ENCODE peak calls at places on chromosomes 16 and 17, in five cellular contexts. K is left lung, H is NT2/D1, B is fibroblast of lung, O is ovary. U is an unnamed sample.
A peak's percentile ranks its signal among the peaks of the same experiment; 100 is the strongest.

GRCh38 chr17:33142703-33143299 is 150.3 kb downstream of the ASIC2 start:
- DNase-seq in B (peak; percentile 28), O (no peak), H (no peak), K (no peak), U (peak; percentile 31)

GRCh38 chr16:25109643-25110042 is 1.9 kb upstream of the LCMT1 start:
- DNase-seq in O (no peak), B (peak; percentile 91), H (no peak), K (no peak), U (no peak)

GRCh38 chr17:38747385-38748328 is 479 bp downstream of the PCGF2 start:
- DNase-seq in H (no peak), B (no peak), K (peak; percentile 86), O (peak; percentile 76), U (no peak)

GRCh38 chr17:38455288-38455915 is 27.1 kb downstream of the ARHGAP23 start:
- DNase-seq in B (no peak), H (no peak), K (no peak), O (no peak), U (no peak)

GRCh38 chr16:48102083-48103008 is 53.4 kb downstream of the ABCC12 start:
- DNase-seq in K (no peak), H (no peak), O (no peak), B (no peak), U (no peak)

GRCh38 chr16:27999687-28000086 is 63.8 kb downstream of the GSG1L start:
- DNase-seq in H (no peak), B (no peak), O (no peak), K (no peak), U (no peak)

GRCh38 chr17:1123397-1124237 is 56.2 kb downstream of the ABR start:
- DNase-seq in K (no peak), B (no peak), O (no peak), H (no peak), U (no peak)

GRCh38 chr16:4231367-4231766 is 10.5 kb downstream of the SRL start:
- DNase-seq in B (no peak), K (no peak), O (no peak), H (no peak), U (no peak)

GRCh38 chr16:86567701-86568571 is 1.3 kb downstream of the FOXC2 start:
- DNase-seq in K (peak; percentile 76), O (no peak), B (peak; percentile 52), H (no peak), U (no peak)

GRCh38 chr17:65498831-65499230 is 62.6 kb downstream of the AXIN2 start:
- DNase-seq in B (no peak), O (no peak), K (no peak), H (no peak), U (no peak)

GRCh38 chr16:89395150-89396142 is 94.9 kb downstream of the ANKRD11 start:
- DNase-seq in K (no peak), O (peak; percentile 94), H (no peak), B (peak; percentile 98), U (no peak)

GRCh38 chr16:46972429-46972970 is 974 bp downstream of the DNAJA2 start:
- DNase-seq in K (no peak), O (no peak), H (no peak), B (peak; percentile 14), U (no peak)

GRCh38 chr17:83053779-83054451 is 25.5 kb upstream of the METRNL start:
- DNase-seq in O (no peak), H (no peak), K (peak; percentile 86), B (peak; percentile 5), U (no peak)

GRCh38 chr16:12083625-12084024 is 107.1 kb downstream of the SNX29 start:
- DNase-seq in O (no peak), B (no peak), H (no peak), K (no peak), U (no peak)

GRCh38 chr16:12078405-12079245 is 102.1 kb downstream of the SNX29 start:
- DNase-seq in K (peak; percentile 41), B (no peak), H (no peak), O (no peak), U (no peak)

GRCh38 chr16:12082207-12082606 is 105.7 kb downstream of the SNX29 start:
- DNase-seq in K (peak; percentile 39), O (no peak), B (no peak), H (no peak), U (no peak)

GRCh38 chr16:12081048-12081404 is 104.5 kb downstream of the SNX29 start:
- DNase-seq in B (no peak), K (no peak), H (no peak), O (no peak), U (no peak)

DNA sequence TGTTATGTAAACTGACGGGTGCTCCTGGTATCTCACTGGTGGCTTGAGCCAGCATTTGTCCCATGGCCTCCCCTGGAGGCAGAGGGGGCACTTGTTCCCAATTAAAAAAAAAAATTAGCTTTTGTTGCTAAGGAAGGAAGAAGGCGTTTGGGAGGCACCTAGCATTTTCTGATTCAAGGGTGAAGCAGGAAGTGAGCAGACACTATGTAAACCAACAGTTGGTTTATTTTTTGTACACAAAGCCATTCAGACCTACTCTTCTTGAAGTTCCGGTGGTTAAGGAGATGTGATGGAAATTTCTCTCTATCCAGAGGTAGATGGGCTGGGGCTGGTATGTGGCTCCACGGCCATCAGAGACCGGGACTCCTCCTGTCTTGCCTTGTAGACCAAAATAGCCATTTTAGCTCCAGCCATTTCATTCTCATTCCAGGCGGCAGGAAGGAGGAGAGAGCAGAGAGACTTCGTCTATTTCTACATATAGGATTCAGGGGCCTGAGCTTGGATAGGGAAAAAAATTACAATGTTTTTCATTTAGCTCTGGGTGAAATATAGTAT is 103.0 kb downstream of the SNX29 start:
- DNase-seq in B (no peak), H (no peak), O (no peak), K (no peak), U (no peak)
- H3K4me3 ChIP-seq in B (no peak overlapping the region), H (no peak overlapping the region), O (no peak overlapping the region), K (no peak overlapping the region), U (no peak overlapping the region)

GRCh38 chr16:84294196-84295142 is at the start of gene WFDC1:
- DNase-seq in H (no peak), K (peak; percentile 65), B (no peak), O (no peak), U (no peak)
- H3K4me3 ChIP-seq in H (peak within 1 kb of the TSS; percentile 24), K (peak within 1 kb of the TSS; percentile 28), B (no peak within 1 kb of the TSS), O (peak within 1 kb of the TSS; percentile 1), U (no peak within 1 kb of the TSS)

GRCh38 chr17:50549969-50550368 is 3.0 kb downstream of the SPATA20 start:
- DNase-seq in H (no peak), B (no peak), K (peak; percentile 68), O (no peak), U (no peak)

GRCh38 chr17:50548831-50549230 is 1.9 kb downstream of the SPATA20 start:
- DNase-seq in O (no peak), B (no peak), K (no peak), H (no peak), U (no peak)

GRCh38 chr17:50550661-50551432 is 3.9 kb downstream of the SPATA20 start:
- DNase-seq in K (peak; percentile 84), H (peak; percentile 75), O (peak; percentile 86), B (peak; percentile 91), U (peak; percentile 90)

GRCh38 chr17:50547736-50548083 is 736 bp downstream of the SPATA20 start:
- DNase-seq in O (no peak), B (no peak), H (no peak), K (peak; percentile 62), U (no peak)

GRCh38 chr17:50549256-50549941 is 2.4 kb downstream of the SPATA20 start:
- DNase-seq in H (no peak), K (peak; percentile 72), O (no peak), B (no peak), U (no peak)
- H3K4me3 ChIP-seq in H (no peak overlapping the region), K (no peak overlapping the region), O (no peak overlapping the region), B (no peak overlapping the region), U (no peak overlapping the region)

GRCh38 chr17:59001158-59001814 is 105.4 kb downstream of the TRIM37 start:
- DNase-seq in K (no peak), H (no peak), B (peak; percentile 18), O (no peak), U (peak; percentile 4)
- H3K4me3 ChIP-seq in K (no peak overlapping the region), H (no peak overlapping the region), B (peak overlapping the region; percentile 23), O (no peak overlapping the region), U (no peak overlapping the region)